ENCODE peak calls at places on chromosomes 6 and 20, in six cellular contexts. V, M, G, Z, R and B are unnamed samples.

GRCh38 chr6:98581725-98582124 is 252.6 kb upstream of the POU3F2 start:
- DNase-seq in V (no peak), M (no peak), G (no peak), Z (no peak), R (no peak), B (no peak)

GRCh38 chr6:25006565-25007001 is 70.8 kb upstream of the RIPOR2 start:
- DNase-seq in V (peak), M (peak), G (peak), Z (no peak), R (peak), B (peak)

GRCh38 chr6:105902401-105903031 is 183.6 kb upstream of the PRDM1 start:
- DNase-seq in V (no peak), M (no peak), G (no peak), Z (peak), R (no peak), B (no peak)

GRCh38 chr20:2279245-2279779 is 16.5 kb upstream of the TGM3 start:
- DNase-seq in V (no peak), M (no peak), G (no peak), Z (no peak), R (peak), B (no peak)

GRCh38 chr6:53857318-53858094 is 62.7 kb downstream of the LRRC1 start:
- DNase-seq in V (no peak), M (no peak), G (no peak), Z (no peak), R (no peak), B (no peak)

GRCh38 chr6:158962371-158962770 is 37.6 kb downstream of the RSPH3 start:
- DNase-seq in V (no peak), M (no peak), G (no peak), Z (no peak), R (no peak), B (no peak)

GRCh38 chr20:10929023-10929422 is 255.2 kb upstream of the JAG1 start:
- DNase-seq in V (no peak), M (no peak), G (peak), Z (peak), R (peak), B (no peak)

GRCh38 chr6:84137989-84138575 is 89.4 kb downstream of the CEP162 start:
- DNase-seq in V (no peak), M (no peak), G (peak), Z (peak), R (peak), B (peak)

GRCh38 chr6:113998811-113999210 is 27.9 kb upstream of the HDAC2 start:
- DNase-seq in V (no peak), M (no peak), G (no peak), Z (no peak), R (no peak), B (no peak)

GRCh38 chr6:116564921-116565872 is 6.1 kb upstream of the RWDD1 start:
- DNase-seq in V (no peak), M (peak), G (no peak), Z (no peak), R (peak), B (no peak)

GRCh38 chr6:56911847-56912246 is 43.1 kb upstream of the BEND6 start:
- DNase-seq in V (peak), M (no peak), G (peak), Z (peak), R (peak), B (peak)

GRCh38 chr20:34448517-34448916 is 67.7 kb upstream of the DYNLRB1 start:
- DNase-seq in V (no peak), M (no peak), G (no peak), Z (no peak), R (no peak), B (no peak)

GRCh38 chr6:6811151-6812002 is 222.9 kb downstream of the LY86 start:
- DNase-seq in V (peak), M (peak), G (peak), Z (peak), R (peak), B (peak)

GRCh38 chr6:43945778-43946100 is 175.7 kb downstream of the VEGFA start:
- DNase-seq in V (no peak), M (no peak), G (no peak), Z (no peak), R (no peak), B (no peak)

GRCh38 chr6:25413506-25413905 is 134.3 kb downstream of the CARMIL1 start:
- DNase-seq in V (no peak), M (no peak), G (no peak), Z (no peak), R (peak), B (peak)

GRCh38 chr6:35776364-35777215 is at the start of gene CLPSL2:
- DNase-seq in V (no peak), M (peak), G (no peak), Z (no peak), R (peak), B (peak)

GRCh38 chr6:154593122-154593521 is 82.6 kb upstream of the CNKSR3 start:
- DNase-seq in V (no peak), M (peak), G (no peak), Z (no peak), R (no peak), B (no peak)

GRCh38 chr20:5353624-5354496 is 37.1 kb upstream of the PROKR2 start:
- DNase-seq in V (peak), M (no peak), G (peak), Z (peak), R (peak), B (peak)

GRCh38 chr6:134676307-134677281 is 273.3 kb downstream of the ALDH8A1 start:
- DNase-seq in V (no peak), M (no peak), G (peak), Z (peak), R (peak), B (peak)

GRCh38 chr6:162343902-162344226 is 383.7 kb downstream of the PRKN start:
- DNase-seq in V (no peak), M (peak), G (no peak), Z (no peak), R (peak), B (peak)

GRCh38 chr6:21887301-21888185 is 294.0 kb downstream of the SOX4 start:
- DNase-seq in V (no peak), M (no peak), G (peak), Z (peak), R (peak), B (peak)

GRCh38 chr20:46433051-46433450 is 26.6 kb upstream of the ELMO2 start:
- DNase-seq in V (no peak), M (no peak), G (no peak), Z (no peak), R (no peak), B (no peak)

GRCh38 chr20:46435146-46435545 is 28.7 kb upstream of the ELMO2 start:
- DNase-seq in V (no peak), M (no peak), G (no peak), Z (no peak), R (no peak), B (no peak)

GRCh38 chr20:46434597-46434996 is 28.2 kb upstream of the ELMO2 start:
- DNase-seq in V (no peak), M (no peak), G (no peak), Z (no peak), R (no peak), B (no peak)

GRCh38 chr20:46439837-46440236 is 33.4 kb upstream of the ELMO2 start:
- DNase-seq in V (no peak), M (no peak), G (no peak), Z (no peak), R (no peak), B (no peak)

GRCh38 chr20:46438156-46438750 is 31.8 kb upstream of the ELMO2 start:
- DNase-seq in V (peak), M (no peak), G (peak), Z (peak), R (peak), B (peak)
- TF ChIP-seq CTCF in V (peak), M (peak), G (peak), Z (peak), R (peak), B (peak)

DNA sequence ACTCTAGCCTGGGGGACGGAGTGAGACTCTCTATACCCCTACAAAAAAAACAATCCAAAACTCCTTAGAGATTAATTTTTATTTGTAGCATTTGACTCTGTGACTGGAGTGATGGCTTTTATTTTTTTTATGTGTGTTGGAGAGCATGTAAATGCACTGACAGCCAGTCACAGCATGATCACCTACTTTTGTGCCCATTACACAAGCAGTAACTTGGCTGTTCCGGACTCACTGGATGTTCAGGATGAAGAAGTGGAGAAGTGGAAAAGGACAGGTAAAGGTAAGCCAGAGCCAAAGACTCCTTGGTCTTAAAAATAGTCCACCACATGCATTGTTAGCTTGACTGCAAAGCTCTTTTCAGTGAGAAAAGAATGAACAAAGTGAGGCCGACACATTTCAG is 222.6 kb downstream of the FOXC1 start:
- DNase-seq in V (no peak), M (no peak), G (no peak), Z (no peak), R (no peak), B (no peak)
- H3K4me3 ChIP-seq in V (no peak), M (no peak), G (no peak), Z (no peak), R (no peak), B (no peak)

GRCh38 chr6:331622-332521 is 39.6 kb downstream of the DUSP22 start:
- DNase-seq in V (no peak), M (no peak), G (no peak), Z (no peak), R (no peak), B (no peak)
- TF ChIP-seq CTCF in V (no peak), M (no peak), G (no peak), Z (no peak), R (no peak), B (no peak)

DNA sequence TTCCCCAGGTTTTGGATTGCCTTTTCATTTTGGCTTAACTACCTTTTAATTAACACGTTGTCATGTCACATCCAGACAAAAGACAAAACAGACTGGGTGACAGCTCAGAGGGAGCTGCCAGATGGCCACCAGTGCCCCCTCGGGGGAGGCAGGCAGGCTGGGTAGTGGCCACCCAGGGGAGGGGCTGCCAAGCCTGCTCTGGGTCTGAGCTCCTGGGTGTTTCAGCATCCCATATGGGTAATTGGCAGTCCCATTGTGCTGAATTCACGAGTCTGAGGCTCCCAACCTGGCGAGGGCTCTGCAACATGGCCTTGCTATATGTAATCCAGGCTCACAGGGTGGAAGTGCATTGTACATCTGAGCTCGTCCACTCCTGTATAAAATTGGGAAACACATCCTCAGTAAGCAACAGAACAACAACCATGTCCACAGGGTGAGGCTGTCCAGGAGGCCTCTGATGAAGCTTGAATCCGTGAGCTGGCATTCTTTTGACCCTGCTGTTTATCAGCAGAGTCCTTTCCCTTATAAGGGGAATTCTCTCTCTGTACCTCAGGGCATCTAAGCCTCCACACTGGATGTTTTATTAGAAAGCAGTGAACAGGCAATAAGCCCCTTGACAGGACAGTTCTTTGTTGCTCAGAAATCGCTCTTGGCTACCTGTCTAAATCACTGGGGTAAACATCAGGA is 111.7 kb upstream of the SLC22A23 start:
- DNase-seq in V (no peak), M (no peak), G (no peak), Z (peak), R (peak), B (peak)
- H3K4me3 ChIP-seq in V (no peak), M (no peak), G (no peak), Z (no peak), R (no peak), B (no peak)

DNA sequence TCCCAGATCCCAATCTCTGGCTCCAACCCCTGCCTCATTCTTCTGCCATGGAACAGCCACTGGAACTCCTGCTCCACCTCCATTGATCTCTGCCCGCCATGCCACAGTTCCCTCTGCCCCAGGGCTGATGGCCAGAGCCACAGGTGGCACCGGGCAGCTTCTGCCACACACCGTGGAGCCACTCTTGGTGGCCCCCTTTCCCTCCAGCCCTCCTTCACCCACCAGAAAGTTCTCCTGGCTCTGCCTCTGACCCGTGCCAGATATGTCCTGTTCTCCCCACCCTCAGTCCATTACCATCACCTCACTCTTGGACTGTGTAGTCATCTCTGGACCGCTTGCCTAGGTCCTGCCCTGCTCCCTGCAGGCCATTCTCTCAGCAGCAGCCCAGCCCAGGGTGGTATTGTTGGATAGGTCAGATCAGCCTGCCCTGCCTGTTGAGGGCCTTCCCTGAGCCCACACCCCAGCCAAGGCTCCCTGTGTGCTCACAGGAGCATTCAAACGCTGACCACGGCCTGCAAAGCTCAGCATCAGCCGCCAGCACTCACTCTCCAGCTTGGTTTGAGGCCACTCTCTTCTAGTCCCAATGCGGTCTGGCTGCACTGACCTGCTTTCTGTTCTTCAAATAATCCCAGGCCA is 16.8 kb upstream of the SYNDIG1 start:
- DNase-seq in V (no peak), M (no peak), G (no peak), Z (no peak), R (no peak), B (no peak)
- TF ChIP-seq CTCF in V (no peak), M (no peak), G (peak), Z (no peak), R (no peak), B (no peak)

GRCh38 chr6:45400021-45400420 is 22.3 kb upstream of the SUPT3H start:
- DNase-seq in V (no peak), M (no peak), G (no peak), Z (no peak), R (no peak), B (no peak)
- H3K4me3 ChIP-seq in V (no peak), M (no peak), G (no peak), Z (no peak), R (no peak), B (no peak)

DNA sequence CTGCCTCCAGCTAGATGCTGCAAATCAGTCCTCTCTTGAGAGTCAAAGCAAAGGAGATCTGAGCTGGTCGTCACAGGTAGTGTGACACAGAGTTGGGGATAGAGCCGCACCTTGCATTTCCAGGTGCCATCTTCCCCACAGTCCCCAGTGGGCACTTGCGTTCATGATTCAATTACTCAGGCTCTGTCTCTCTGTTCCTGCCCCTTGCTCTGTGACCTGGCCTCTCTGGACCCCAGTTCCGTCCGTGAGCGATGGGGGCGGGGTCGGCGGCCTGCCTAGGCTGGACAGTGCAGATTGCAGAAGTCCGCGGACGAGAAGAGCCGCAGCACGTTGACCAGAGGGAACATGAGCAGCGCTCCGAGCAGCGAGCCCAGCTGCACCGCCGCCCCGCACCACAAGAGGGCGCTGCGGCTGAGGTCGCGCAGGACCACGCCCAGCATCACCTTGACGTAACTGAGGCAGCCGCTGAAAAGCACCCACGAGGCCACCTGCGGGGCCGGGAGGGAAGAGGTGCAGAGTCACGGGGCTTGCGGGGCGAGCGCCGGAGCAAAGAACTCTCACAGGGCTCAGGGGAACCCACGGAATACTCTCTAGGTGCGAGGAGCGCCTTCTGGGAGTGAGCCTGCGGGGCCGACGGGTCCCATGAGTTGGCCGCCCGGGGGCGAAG is 7.4 kb downstream of the SLC52A3 start:
- DNase-seq in V (peak), M (peak), G (no peak), Z (no peak), R (peak), B (peak)
- TF ChIP-seq CTCF in V (peak), M (peak), G (peak), Z (peak), R (peak), B (peak)

DNA sequence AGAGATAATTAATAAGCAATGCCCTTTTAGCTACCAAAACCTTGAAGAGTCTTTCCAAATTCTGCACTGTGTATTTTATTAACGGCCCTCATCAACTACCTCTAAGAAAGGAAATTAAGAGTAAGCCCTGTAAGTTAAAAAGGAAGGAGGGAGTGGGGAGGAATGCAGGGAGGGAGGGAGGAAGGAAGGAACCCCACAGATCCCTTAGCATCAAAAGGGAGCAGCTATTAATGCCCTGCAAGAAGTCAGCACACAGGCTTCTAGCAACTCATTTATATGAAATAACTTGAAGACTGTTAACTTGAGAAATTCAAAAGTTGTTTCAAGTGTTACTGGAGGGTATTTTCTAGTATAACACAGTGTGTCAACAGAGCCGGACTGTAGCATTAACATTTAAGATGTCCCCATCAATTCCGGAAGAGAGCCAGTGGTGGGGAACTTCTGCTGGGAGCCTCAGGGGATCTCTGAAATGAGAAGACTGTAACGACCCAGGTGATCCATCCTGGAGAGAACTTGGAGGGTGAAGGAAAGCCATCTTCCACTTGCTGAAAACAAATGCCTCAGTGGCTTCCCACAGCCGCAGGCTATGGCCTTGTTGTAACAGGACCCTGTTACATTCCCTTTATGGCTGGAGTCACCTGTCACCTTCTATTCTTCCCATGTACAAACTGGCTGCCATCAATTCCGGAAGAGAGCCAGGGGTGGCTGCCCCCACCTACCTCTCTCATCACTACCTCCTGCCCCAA is 33.2 kb downstream of the SLC22A23 start:
- DNase-seq in V (no peak), M (no peak), G (no peak), Z (no peak), R (no peak), B (no peak)
- H3K4me3 ChIP-seq in V (no peak), M (no peak), G (no peak), Z (no peak), R (no peak), B (no peak)

GRCh38 chr6:165249808-165250207 is 59.6 kb downstream of the C6orf118 start:
- DNase-seq in V (no peak), M (no peak), G (no peak), Z (no peak), R (no peak), B (no peak)

GRCh38 chr6:165243801-165244200 is 65.6 kb downstream of the C6orf118 start:
- DNase-seq in V (no peak), M (no peak), G (no peak), Z (no peak), R (no peak), B (no peak)

GRCh38 chr6:165245287-165245686 is 64.1 kb downstream of the C6orf118 start:
- DNase-seq in V (no peak), M (no peak), G (no peak), Z (peak), R (peak), B (peak)

GRCh38 chr6:165244524-165245247 is 64.7 kb downstream of the C6orf118 start:
- DNase-seq in V (no peak), M (no peak), G (no peak), Z (no peak), R (no peak), B (no peak)

GRCh38 chr6:165245716-165246115 is 63.7 kb downstream of the C6orf118 start:
- DNase-seq in V (no peak), M (no peak), G (no peak), Z (no peak), R (peak), B (peak)
- TF ChIP-seq CTCF in V (no peak), M (no peak), G (no peak), Z (no peak), R (no peak), B (no peak)

DNA sequence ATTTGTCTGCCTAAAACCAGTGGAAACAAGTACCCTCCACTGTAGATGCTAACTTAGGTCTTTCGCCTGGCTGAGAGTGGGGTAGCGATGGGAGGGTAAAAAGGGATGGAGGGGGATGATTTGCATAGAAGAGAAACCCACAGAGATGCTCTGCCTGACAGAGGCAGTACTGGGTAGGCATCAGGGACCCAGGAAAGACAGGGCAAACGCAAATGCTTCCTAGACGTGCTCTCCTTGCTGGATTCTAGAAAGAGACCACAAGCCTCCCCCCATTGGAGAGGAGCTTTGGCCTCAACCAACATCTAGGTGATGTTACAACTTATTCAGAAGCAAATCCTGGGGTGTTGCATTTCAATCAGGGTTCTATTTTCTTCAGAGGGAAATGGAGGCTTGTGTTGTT is 3.2 kb downstream of the OLIG3 start:
- DNase-seq in V (no peak), M (no peak), G (no peak), Z (no peak), R (no peak), B (no peak)
- H3K4me3 ChIP-seq in V (no peak), M (no peak), G (no peak), Z (no peak), R (no peak), B (no peak)